ENCODE peak calls at places on chromosomes 1 and 21, in five cellular contexts. Q is psoas muscle; R is esophagus squamous epithelium; P is GM12878; V is activated CD8-positive, alpha-beta T cell treated with anti-CD3 and anti-CD28 coated beads for 36 hours. O is an unnamed sample.

GRCh38 chr21:42311160-42311559 is 4.0 kb downstream of the TFF3 start:
- DNase-seq in Q (no peak), R (no peak), P (no peak), V (no peak), O (no peak)

GRCh38 chr1:25888426-25888987 is 13.0 kb upstream of the PAQR7 start:
- DNase-seq in Q (peak), R (no peak), P (no peak), V (no peak), O (no peak)

GRCh38 chr1:55646181-55646580 is 431.0 kb upstream of the USP24 start:
- DNase-seq in Q (no peak), R (no peak), P (no peak), V (no peak), O (no peak)

GRCh38 chr1:209751627-209752231 is 4.1 kb upstream of the TRAF3IP3 start:
- DNase-seq in Q (no peak), R (no peak), P (peak), V (peak), O (no peak)

GRCh38 chr1:192682335-192682734 is 46.4 kb downstream of the RGS13 start:
- DNase-seq in Q (no peak), R (no peak), P (no peak), V (no peak), O (no peak)

GRCh38 chr21:42685954-42686500 is 32.6 kb downstream of the PDE9A start:
- DNase-seq in Q (peak), R (no peak), P (no peak), V (no peak), O (no peak)

GRCh38 chr1:147550302-147550937 is 9.1 kb downstream of the BCL9 start:
- DNase-seq in Q (no peak), R (no peak), P (no peak), V (no peak), O (no peak)

GRCh38 chr1:18974616-18975015 is 18.1 kb upstream of the IFFO2 start:
- DNase-seq in Q (no peak), R (no peak), P (no peak), V (no peak), O (no peak)

GRCh38 chr1:37288900-37289299 is 185.5 kb upstream of the ZC3H12A start:
- DNase-seq in Q (no peak), R (no peak), P (peak), V (peak), O (no peak)

GRCh38 chr1:206464456-206464964 is 5.8 kb upstream of the IKBKE start:
- DNase-seq in Q (no peak), R (no peak), P (no peak), V (no peak), O (no peak)

GRCh38 chr1:10555635-10556429 is 81.1 kb downstream of the PEX14 start:
- DNase-seq in Q (peak), R (no peak), P (peak), V (no peak), O (no peak)

GRCh38 chr1:226702318-226702956 is 36.6 kb downstream of the ITPKB start:
- DNase-seq in Q (no peak), R (no peak), P (no peak), V (no peak), O (no peak)

GRCh38 chr1:158124034-158124433 is 56.7 kb upstream of the CD1D start:
- DNase-seq in Q (no peak), R (no peak), P (no peak), V (no peak), O (no peak)

GRCh38 chr1:209220048-209220524 is 363.4 kb upstream of the CAMK1G start:
- DNase-seq in Q (no peak), R (no peak), P (no peak), V (no peak), O (no peak)

GRCh38 chr21:40487406-40487805 is 359.6 kb downstream of the DSCAM start:
- DNase-seq in Q (no peak), R (no peak), P (no peak), V (no peak), O (no peak)

GRCh38 chr1:11216074-11216473 is 26.9 kb downstream of the ANGPTL7 start:
- DNase-seq in Q (no peak), R (no peak), P (no peak), V (no peak), O (no peak)

GRCh38 chr1:182634306-182635072 is 30.3 kb upstream of the RGS16 start:
- DNase-seq in Q (no peak), R (no peak), P (no peak), V (no peak), O (no peak)

GRCh38 chr1:111516008-111516535 is 12.6 kb upstream of the ADORA3 start:
- DNase-seq in Q (peak), R (no peak), P (no peak), V (peak), O (no peak)

GRCh38 chr1:212229654-212230053 is 55.6 kb upstream of the PPP2R5A start:
- DNase-seq in Q (no peak), R (no peak), P (no peak), V (no peak), O (no peak)

DNA sequence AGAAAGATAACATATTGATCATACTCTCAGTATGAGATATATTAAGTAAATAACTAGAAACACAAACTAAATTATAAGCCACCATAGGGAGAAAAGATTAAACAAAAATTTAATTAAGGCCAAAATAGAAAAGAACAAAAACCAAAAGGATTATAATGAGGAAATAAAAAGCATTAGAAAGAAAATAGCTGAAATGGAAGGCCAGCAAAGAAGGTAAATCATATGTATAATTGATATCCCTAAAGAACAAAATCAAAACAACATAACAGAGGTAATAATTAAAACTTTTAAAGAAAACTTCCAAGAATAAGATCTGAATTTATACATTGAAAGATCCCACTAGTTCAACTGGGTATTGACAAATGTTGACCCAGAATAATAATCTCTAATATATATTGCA is 453.0 kb downstream of the LRRIQ3 start:
- DNase-seq in Q (no peak), R (no peak), P (no peak), V (no peak), O (no peak)
- TF ChIP-seq CTCF in Q (no peak), R (no peak), P (no peak), V (no peak), O (no peak)

GRCh38 chr1:7121622-7121988 is 336.4 kb downstream of the CAMTA1 start:
- DNase-seq in Q (peak), R (no peak), P (no peak), V (no peak), O (no peak)

GRCh38 chr1:7116001-7116400 is 330.7 kb downstream of the CAMTA1 start:
- DNase-seq in Q (no peak), R (no peak), P (no peak), V (no peak), O (no peak)

GRCh38 chr1:7120863-7121621 is 335.8 kb downstream of the CAMTA1 start:
- DNase-seq in Q (no peak), R (no peak), P (no peak), V (no peak), O (no peak)

GRCh38 chr1:7117265-7117598 is 332.0 kb downstream of the CAMTA1 start:
- DNase-seq in Q (no peak), R (no peak), P (no peak), V (no peak), O (no peak)

GRCh38 chr1:7117599-7118281 is 332.5 kb downstream of the CAMTA1 start:
- DNase-seq in Q (no peak), R (no peak), P (no peak), V (no peak), O (no peak)
- TF ChIP-seq CTCF in Q (no peak), R (no peak), P (no peak), V (no peak), O (no peak)

GRCh38 chr1:169508432-169509338 is 22.9 kb upstream of the SLC19A2 start:
- DNase-seq in Q (no peak), R (no peak), P (no peak), V (no peak), O (no peak)

GRCh38 chr1:169510060-169510459 is 24.3 kb upstream of the SLC19A2 start:
- DNase-seq in Q (no peak), R (no peak), P (no peak), V (no peak), O (no peak)

GRCh38 chr1:169513208-169513607 is 27.5 kb upstream of the SLC19A2 start:
- DNase-seq in Q (no peak), R (no peak), P (no peak), V (no peak), O (no peak)

GRCh38 chr1:169509354-169509753 is 23.6 kb upstream of the SLC19A2 start:
- DNase-seq in Q (no peak), R (no peak), P (no peak), V (no peak), O (no peak)

DNA sequence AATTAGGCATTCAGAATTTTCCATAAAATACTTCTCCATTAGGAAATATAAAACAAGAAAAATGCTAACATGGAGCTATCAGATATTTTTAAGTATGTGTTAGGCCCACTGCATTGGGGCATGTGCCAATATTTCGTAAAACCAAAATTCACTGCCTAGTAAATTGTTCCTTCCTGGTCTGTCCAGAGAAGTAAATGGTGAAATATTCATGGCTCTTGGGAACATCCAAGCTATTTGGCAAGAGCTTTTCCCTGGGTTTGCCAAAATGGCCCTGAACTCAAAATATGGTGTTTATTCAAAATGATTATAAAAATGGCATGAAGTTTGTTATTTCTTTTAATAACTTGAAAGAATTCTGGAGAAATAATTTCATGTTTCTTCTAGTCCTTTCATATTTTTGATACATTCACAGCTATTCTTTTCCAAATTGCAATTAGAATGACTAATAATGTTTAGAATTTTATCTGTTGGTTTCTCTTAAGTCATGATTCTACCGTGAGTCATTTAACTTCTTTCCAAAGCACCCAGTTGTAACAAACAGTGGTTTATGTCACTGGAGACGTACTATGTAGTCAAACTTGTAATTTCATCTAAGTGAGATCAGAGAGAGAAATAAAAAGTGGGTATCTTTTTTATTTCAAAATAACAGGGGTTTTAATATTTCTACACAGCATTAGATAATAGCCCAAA is 25.7 kb upstream of the SLC19A2 start:
- DNase-seq in Q (no peak), R (no peak), P (no peak), V (no peak), O (no peak)
- TF ChIP-seq CTCF in Q (no peak), R (no peak), P (no peak), V (no peak), O (no peak)

DNA sequence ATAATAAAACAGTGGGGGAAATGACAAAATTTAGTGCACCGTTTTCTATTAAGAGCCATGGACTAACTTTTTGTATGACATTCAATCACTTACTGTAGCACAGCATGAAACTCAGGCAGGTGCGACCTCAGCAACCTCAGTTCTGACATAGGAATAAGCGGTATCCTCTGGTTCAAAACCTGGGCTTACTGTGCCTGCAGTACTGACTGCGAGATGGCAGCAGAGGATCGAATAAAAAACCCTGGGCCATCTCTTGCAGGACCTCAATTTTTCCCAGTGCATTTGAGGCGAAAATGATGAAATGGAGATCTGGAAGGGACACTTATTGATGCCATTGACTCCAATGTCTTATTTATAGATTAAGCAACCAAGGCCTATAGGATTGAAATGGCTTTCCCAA is 214.7 kb downstream of the ADGRL2 start:
- DNase-seq in Q (no peak), R (no peak), P (no peak), V (no peak), O (no peak)
- TF ChIP-seq CTCF in Q (no peak), R (no peak), P (peak), V (no peak), O (no peak)

GRCh38 chr1:1132928-1133750 is 17.2 kb upstream of the C1orf159 start:
- DNase-seq in Q (peak), R (no peak), P (no peak), V (no peak), O (no peak)

GRCh38 chr1:1129309-1129708 is 13.4 kb upstream of the C1orf159 start:
- DNase-seq in Q (no peak), R (no peak), P (no peak), V (no peak), O (no peak)

GRCh38 chr1:1135339-1136111 is 19.6 kb upstream of the C1orf159 start:
- DNase-seq in Q (no peak), R (no peak), P (no peak), V (no peak), O (no peak)

GRCh38 chr1:1134300-1134961 is 18.5 kb upstream of the C1orf159 start:
- DNase-seq in Q (no peak), R (no peak), P (no peak), V (no peak), O (no peak)

GRCh38 chr1:1132042-1132927 is 16.4 kb upstream of the C1orf159 start:
- DNase-seq in Q (no peak), R (no peak), P (no peak), V (no peak), O (no peak)
- TF ChIP-seq CTCF in Q (no peak), R (no peak), P (no peak), V (no peak), O (no peak)

GRCh38 chr1:7516341-7516740 is 254.8 kb upstream of the VAMP3 start:
- DNase-seq in Q (peak), R (no peak), P (no peak), V (no peak), O (no peak)
- TF ChIP-seq CTCF in Q (no peak), R (no peak), P (no peak), V (no peak), O (no peak)

DNA sequence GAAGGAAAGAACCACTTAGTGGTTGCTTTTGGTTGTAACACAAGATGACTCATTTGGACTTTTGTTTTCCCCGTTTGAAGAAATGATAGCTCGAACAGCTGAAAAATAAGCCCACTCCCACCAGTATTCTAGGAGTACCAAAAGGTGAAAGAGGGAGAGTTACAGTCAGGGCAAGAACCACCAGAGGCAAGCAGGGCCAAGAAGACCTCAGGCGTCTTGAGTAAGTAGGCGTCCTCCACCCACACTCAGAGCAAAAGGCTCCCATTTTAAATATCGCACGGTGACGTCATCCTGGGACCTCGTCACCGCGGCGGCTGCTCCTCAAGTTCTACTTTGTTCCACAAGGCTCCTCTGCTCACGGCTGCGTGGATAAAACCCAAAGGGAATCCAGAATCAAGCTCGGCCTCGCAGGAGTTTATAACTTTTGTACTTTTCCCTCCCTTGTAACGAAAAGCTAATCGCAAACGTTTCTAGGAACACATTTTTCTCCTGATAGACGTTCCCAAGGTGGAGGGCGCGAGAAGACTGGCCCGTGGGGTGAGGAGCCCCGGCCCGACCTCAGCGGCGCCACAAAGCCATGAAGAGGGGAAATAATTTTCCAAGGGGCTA is 1.2 kb downstream of the BTG3 start:
- DNase-seq in Q (peak), R (peak), P (peak), V (peak), O (peak)
- TF ChIP-seq CTCF in Q (no peak), R (peak), P (no peak), V (no peak), O (no peak)

GRCh38 chr1:6490181-6491075 is 1.0 kb downstream of the PLEKHG5 start:
- DNase-seq in Q (no peak), R (no peak), P (peak), V (peak), O (peak)
- TF ChIP-seq CTCF in Q (no peak), R (no peak), P (no peak), V (peak), O (peak)

O was measured in mesothelial cell of epicardium.